ENCODE peak calls at places on chromosome 5, in five cellular contexts. W is K562, N is GM12892, I is HCT116, Y is heart left ventricle. H is an unnamed sample.
A peak's percentile ranks its signal among the peaks of the same experiment; 100 is the strongest.

GRCh38 chr5:4189317-4189716 is 593.7 kb downstream of the IRX1 start:
- DNase-seq in I (no peak), N (no peak), W (peak; percentile 15), Y (no peak), H (no peak)

GRCh38 chr5:43985411-43985810 is 382.4 kb downstream of the NNT start:
- DNase-seq in Y (no peak), N (no peak), W (no peak), I (no peak), H (no peak)

GRCh38 chr5:6218517-6218916 is 159.8 kb downstream of the MED10 start:
- DNase-seq in I (no peak), Y (no peak), W (no peak), N (no peak), H (no peak)

GRCh38 chr5:38518341-38518740 is 38.1 kb downstream of the LIFR start:
- DNase-seq in N (no peak), I (no peak), W (no peak), Y (no peak), H (no peak)

GRCh38 chr5:89260254-89260653 is 377.3 kb upstream of the MEF2C start:
- DNase-seq in I (no peak), W (no peak), N (no peak), Y (no peak), H (no peak)

GRCh38 chr5:177162379-177162778 is 28.8 kb downstream of the NSD1 start:
- DNase-seq in N (no peak), Y (no peak), W (no peak), I (no peak), H (no peak)

GRCh38 chr5:172106511-172107356 is 81.3 kb downstream of the STK10 start:
- DNase-seq in I (no peak), Y (peak; percentile 82), W (peak; percentile 79), N (no peak), H (peak; percentile 75)

GRCh38 chr5:14881826-14882225 is 10.2 kb upstream of the ANKH start:
- DNase-seq in Y (peak; percentile 51), I (no peak), N (no peak), W (no peak), H (no peak)

GRCh38 chr5:103690676-103691075 is 128.1 kb upstream of the NUDT12 start:
- DNase-seq in N (no peak), W (no peak), I (no peak), Y (no peak), H (no peak)

GRCh38 chr5:153523831-153524230 is 33.4 kb downstream of the GRIA1 start:
- DNase-seq in Y (peak; percentile 65), I (no peak), N (no peak), W (no peak), H (no peak)

GRCh38 chr5:1930880-1931589 is 48.3 kb upstream of the IRX4 start:
- DNase-seq in W (no peak), Y (peak; percentile 76), N (no peak), I (no peak), H (no peak)

GRCh38 chr5:50667653-50668403 is 1.4 kb downstream of the PARP8 start:
- DNase-seq in I (no peak), N (peak; percentile 27), Y (peak; percentile 86), W (no peak), H (peak; percentile 49)

GRCh38 chr5:113075019-113075418 is 98.4 kb downstream of the DCP2 start:
- DNase-seq in W (no peak), I (no peak), Y (no peak), N (no peak), H (no peak)

GRCh38 chr5:173984218-173984617 is 4.8 kb upstream of the C5orf47 start:
- DNase-seq in W (no peak), I (peak; percentile 34), N (no peak), Y (no peak), H (peak; percentile 18)

GRCh38 chr5:32094691-32095090 is 79.4 kb downstream of the GOLPH3 start:
- DNase-seq in N (no peak), I (no peak), Y (no peak), W (no peak), H (no peak)

GRCh38 chr5:32677023-32677422 is 34.1 kb upstream of the NPR3 start:
- DNase-seq in W (no peak), Y (no peak), I (no peak), N (no peak), H (no peak)

GRCh38 chr5:161094411-161094810 is 242.4 kb upstream of the ATP10B start:
- DNase-seq in I (no peak), N (no peak), W (no peak), Y (no peak), H (no peak)

GRCh38 chr5:14834584-14835540 is 36.7 kb downstream of the ANKH start:
- DNase-seq in N (no peak), W (no peak), Y (no peak), I (no peak), H (no peak)

GRCh38 chr5:78649816-78650561 is 1.4 kb upstream of the LHFPL2 start:
- DNase-seq in I (no peak), Y (no peak), W (no peak), N (no peak), H (no peak)

GRCh38 chr5:78650562-78650930 is 2.0 kb upstream of the LHFPL2 start:
- DNase-seq in N (no peak), Y (no peak), W (no peak), I (no peak), H (no peak)

GRCh38 chr5:78648359-78649219 is at the start of gene LHFPL2:
- DNase-seq in W (peak; percentile 90), I (no peak), N (peak; percentile 78), Y (peak; percentile 88), H (peak; percentile 73)

GRCh38 chr5:78647838-78648358 is 674 bp downstream of the LHFPL2 start:
- DNase-seq in I (no peak), Y (peak; percentile 84), N (peak; percentile 44), W (no peak), H (peak; percentile 39)

GRCh38 chr5:78649220-78649700 is 688 bp upstream of the LHFPL2 start:
- DNase-seq in N (no peak), Y (no peak), W (no peak), I (no peak), H (no peak)
- TF ChIP-seq POLR2A in N (no peak), Y (no peak), W (no peak), I (no peak), H (no peak)

GRCh38 chr5:154757647-154758406 is 2.6 kb downstream of the LARP1 start:
- DNase-seq in I (no peak), N (no peak), W (no peak), Y (no peak), H (peak; percentile 56)

GRCh38 chr5:154755361-154756202 is at the start of gene LARP1:
- DNase-seq in W (no peak), Y (peak; percentile 81), I (no peak), N (no peak), H (peak; percentile 74)

GRCh38 chr5:154754460-154755360 is 467 bp upstream of the LARP1 start:
- DNase-seq in I (peak; percentile 97), W (peak; percentile 94), Y (peak; percentile 99), N (peak; percentile 94), H (peak; percentile 99)

GRCh38 chr5:154756871-154757646 is 1.9 kb downstream of the LARP1 start:
- DNase-seq in W (peak; percentile 54), Y (peak; percentile 73), I (no peak), N (no peak), H (peak; percentile 85)

DNA sequence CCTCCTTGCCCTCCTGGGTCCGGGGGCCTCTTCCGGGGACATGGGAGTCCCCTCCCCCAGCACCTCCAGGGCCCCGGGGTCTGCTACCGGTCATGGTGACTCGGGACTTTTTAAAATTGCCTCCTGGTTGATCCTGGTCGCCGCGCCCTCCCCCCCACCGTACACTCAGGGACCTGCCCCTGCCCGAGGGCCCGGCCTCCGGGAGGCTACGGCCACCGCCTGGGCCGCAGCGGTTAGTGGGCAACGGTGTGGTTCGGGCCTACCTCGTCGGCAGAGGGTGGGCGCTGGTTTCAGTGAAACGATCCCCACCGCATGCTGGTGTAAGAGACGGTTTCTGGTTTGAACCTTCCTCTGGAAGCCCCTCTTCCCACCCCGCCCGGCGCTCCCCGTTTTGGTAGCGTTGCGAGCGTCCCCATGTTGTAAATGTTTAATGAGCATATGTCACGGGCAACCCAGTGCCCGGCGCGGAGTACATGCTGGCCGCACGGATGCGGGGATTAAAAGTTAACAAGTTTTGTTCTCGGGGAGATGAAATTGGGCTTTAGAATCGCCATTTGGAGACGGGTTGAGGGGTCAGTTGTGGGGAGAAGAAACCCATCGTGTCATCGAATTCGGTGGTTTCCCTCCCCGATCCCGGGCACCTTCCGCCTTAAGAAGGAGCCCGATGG is 1.2 kb downstream of the LARP1 start:
- DNase-seq in Y (peak; percentile 75), I (no peak), W (peak; percentile 67), N (no peak), H (peak; percentile 88)
- TF ChIP-seq POLR2A in Y (no peak), I (peak; percentile 12), W (peak; percentile 57), N (no peak), H (no peak)

GRCh38 chr5:53819482-53819881 is 259.0 kb downstream of the NDUFS4 start:
- DNase-seq in Y (no peak), I (no peak), N (no peak), W (peak; percentile 50), H (no peak)

GRCh38 chr5:53820119-53820801 is 259.8 kb downstream of the NDUFS4 start:
- DNase-seq in I (no peak), Y (no peak), N (no peak), W (no peak), H (no peak)

GRCh38 chr5:53814819-53815218 is 254.4 kb downstream of the NDUFS4 start:
- DNase-seq in W (no peak), N (no peak), Y (no peak), I (no peak), H (no peak)

GRCh38 chr5:53817183-53817582 is 256.7 kb downstream of the NDUFS4 start:
- DNase-seq in Y (no peak), W (no peak), N (no peak), I (no peak), H (no peak)

DNA sequence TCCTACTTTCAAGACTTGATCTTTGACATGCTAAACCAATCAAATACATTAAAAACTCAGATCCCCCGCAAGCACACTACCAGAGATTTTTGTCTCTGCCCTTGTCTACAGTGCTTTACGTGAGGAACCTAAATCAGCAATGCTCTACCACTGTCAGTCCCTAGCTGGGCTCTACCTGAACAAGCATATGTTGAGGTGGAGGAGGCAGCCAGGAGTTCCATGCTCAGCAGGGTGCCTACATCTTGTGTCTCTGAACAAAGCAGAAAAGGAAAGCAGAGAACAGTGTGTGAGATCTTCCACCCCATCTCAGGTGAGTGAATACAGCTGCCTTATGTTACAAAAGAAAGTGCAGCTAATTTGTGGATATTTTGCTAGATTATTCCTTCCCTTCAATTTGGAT is 255.0 kb downstream of the NDUFS4 start:
- DNase-seq in Y (no peak), N (no peak), I (no peak), W (no peak), H (no peak)
- TF ChIP-seq POLR2A in Y (no peak), N (no peak), I (no peak), W (no peak), H (no peak)

DNA sequence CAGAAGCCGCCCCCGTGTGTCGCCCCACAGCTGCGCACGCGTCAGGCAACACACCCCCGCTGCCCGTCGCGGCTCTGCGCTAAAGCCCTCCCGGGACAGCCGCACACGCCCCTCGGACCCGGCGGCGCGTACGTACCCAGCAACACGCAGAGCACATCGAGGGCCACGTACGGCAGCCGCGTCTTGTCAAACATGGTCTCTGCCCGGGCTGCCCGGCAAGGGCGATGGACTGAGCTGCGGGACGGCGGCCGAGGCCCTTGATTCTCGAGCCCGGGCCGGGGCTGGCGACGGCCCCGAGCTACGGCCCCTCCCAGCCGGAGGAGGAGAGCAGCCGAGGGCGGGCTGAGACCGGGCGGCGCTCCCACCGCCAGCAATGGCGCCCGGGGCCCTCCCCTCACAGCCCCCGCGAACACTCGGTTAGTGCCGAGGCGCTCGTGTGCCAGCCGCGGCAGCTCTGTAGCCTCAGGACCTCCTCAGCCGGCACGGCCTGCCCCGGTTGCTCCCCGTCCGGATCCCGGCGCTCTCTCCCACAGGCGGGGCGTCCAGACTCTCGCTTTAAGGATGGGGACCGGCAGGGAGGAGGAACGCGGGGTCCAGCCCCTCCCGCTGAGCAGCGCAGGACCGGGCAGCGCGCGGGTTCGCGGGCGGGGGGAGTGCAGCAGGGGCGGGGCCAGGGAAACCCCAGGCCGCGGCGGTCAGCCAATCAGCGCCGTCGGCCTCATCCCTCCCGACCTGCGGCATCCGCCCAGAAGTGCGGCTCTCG is at the start of gene PLPP1:
- DNase-seq in Y (peak; percentile 95), I (peak; percentile 56), W (peak; percentile 96), N (peak; percentile 78), H (peak; percentile 67)
- TF ChIP-seq POLR2A in Y (no peak), I (peak; percentile 35), W (no peak), N (peak; percentile 50), H (no peak)

H was measured in erythroblast.